ENCODE peak calls at places on chromosomes 4 and X, in eight cellular contexts. J, H, W, U, Z, A, P and C are unnamed samples.
A peak's percentile ranks its signal among the peaks of the same experiment; 100 is the strongest.

GRCh38 chrX:23554304-23554703 is 113.0 kb upstream of the PRDX4 start:
- DNase-seq in J (peak; percentile 53), H (no peak), W (no peak), U (peak; percentile 64), Z (no peak), A (no peak), P (no peak), C (no peak)

GRCh38 chr4:98341309-98341708 is 80.1 kb downstream of the RAP1GDS1 start:
- DNase-seq in J (peak; percentile 59), H (no peak), W (no peak), U (no peak), Z (no peak), A (no peak), P (no peak), C (no peak)

GRCh38 chr4:183828125-183828524 is 77.0 kb upstream of the STOX2 start:
- DNase-seq in J (no peak), H (no peak), W (no peak), U (no peak), Z (no peak), A (no peak), P (no peak), C (peak; percentile 11)

GRCh38 chrX:72735561-72735960 is 21.5 kb upstream of the PHKA1 start:
- DNase-seq in J (peak; percentile 20), H (no peak), W (no peak), U (no peak), Z (no peak), A (no peak), P (no peak), C (no peak)

GRCh38 chrX:16208601-16209000 is 41.3 kb downstream of the MAGEB17 start:
- DNase-seq in J (no peak), H (no peak), W (no peak), U (no peak), Z (no peak), A (no peak), P (no peak), C (no peak)

GRCh38 chrX:32780109-32780508 is 431.2 kb downstream of the DMD start:
- DNase-seq in J (no peak), H (no peak), W (no peak), U (no peak), Z (no peak), A (no peak), P (no peak), C (no peak)

GRCh38 chrX:80876877-80877276 is 67.2 kb upstream of the BRWD3 start:
- DNase-seq in J (peak; percentile 38), H (no peak), W (no peak), U (peak; percentile 12), Z (no peak), A (no peak), P (no peak), C (no peak)

GRCh38 chrX:45769919-45770582 is 569.4 kb upstream of the DIPK2B start:
- DNase-seq in J (peak; percentile 89), H (peak; percentile 43), W (peak; percentile 75), U (no peak), Z (no peak), A (no peak), P (peak; percentile 79), C (no peak)

GRCh38 chr4:7161721-7162214 is 30.6 kb upstream of the SORCS2 start:
- DNase-seq in J (peak; percentile 48), H (no peak), W (no peak), U (no peak), Z (no peak), A (no peak), P (peak; percentile 54), C (no peak)

GRCh38 chrX:11423362-11423818 is 130.2 kb downstream of the AMELX start:
- DNase-seq in J (peak; percentile 64), H (no peak), W (no peak), U (no peak), Z (no peak), A (no peak), P (no peak), C (no peak)

GRCh38 chr4:83219344-83219990 is 65.1 kb downstream of the COQ2 start:
- DNase-seq in J (peak; percentile 31), H (no peak), W (peak; percentile 57), U (no peak), Z (no peak), A (no peak), P (peak; percentile 87), C (no peak)

GRCh38 chrX:13069771-13070410 is 25.5 kb upstream of the FAM9C start:
- DNase-seq in J (peak; percentile 32), H (no peak), W (no peak), U (no peak), Z (no peak), A (no peak), P (no peak), C (no peak)

GRCh38 chrX:15310117-15310516 is 5.3 kb downstream of the ASB11 start:
- DNase-seq in J (peak; percentile 11), H (no peak), W (no peak), U (peak; percentile 50), Z (no peak), A (no peak), P (no peak), C (no peak)

GRCh38 chrX:136941396-136942337 is 61.1 kb upstream of the RBMX start:
- DNase-seq in J (no peak), H (no peak), W (no peak), U (no peak), Z (no peak), A (no peak), P (no peak), C (no peak)

GRCh38 chr4:150140774-150141400 is 62.6 kb downstream of the DCLK2 start:
- DNase-seq in J (peak; percentile 85), H (no peak), W (no peak), U (no peak), Z (no peak), A (no peak), P (no peak), C (no peak)

DNA sequence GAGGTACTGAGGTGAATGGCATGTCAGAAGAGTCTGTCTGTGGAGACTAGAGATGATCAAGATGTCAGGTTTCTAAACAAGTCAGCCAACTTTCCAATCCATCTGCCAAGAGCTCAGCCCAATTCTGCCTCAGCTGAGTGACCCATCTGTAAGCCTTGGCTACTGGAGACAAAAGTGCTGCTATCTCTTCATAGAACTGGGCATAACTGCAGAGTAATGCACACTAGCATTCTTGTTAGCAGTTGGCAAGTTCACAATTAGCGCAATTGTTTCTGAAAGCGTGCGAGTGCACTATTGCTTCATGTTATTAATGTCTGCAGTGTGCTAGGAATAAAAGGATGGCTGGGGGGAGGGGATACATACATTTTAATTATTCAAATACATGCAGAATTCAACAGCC is 32.9 kb upstream of the SH3D19 start:
- DNase-seq in J (no peak), H (no peak), W (no peak), U (no peak), Z (no peak), A (no peak), P (no peak), C (no peak)
- H3K27ac ChIP-seq in J (no peak overlapping the region), H (no peak overlapping the region), W (no peak overlapping the region), U (no peak overlapping the region), Z (no peak overlapping the region), A (no peak overlapping the region), P (no peak overlapping the region), C (peak overlapping the region; percentile 56)

GRCh38 chr4:121177238-121178137 is 13.4 kb upstream of the TNIP3 start:
- DNase-seq in J (no peak), H (no peak), W (no peak), U (no peak), Z (no peak), A (no peak), P (no peak), C (no peak)
- H3K27ac ChIP-seq in J (no peak overlapping the region), H (no peak overlapping the region), W (no peak overlapping the region), U (no peak overlapping the region), Z (no peak overlapping the region), A (peak overlapping the region; percentile 30), P (no peak overlapping the region), C (no peak overlapping the region)

DNA sequence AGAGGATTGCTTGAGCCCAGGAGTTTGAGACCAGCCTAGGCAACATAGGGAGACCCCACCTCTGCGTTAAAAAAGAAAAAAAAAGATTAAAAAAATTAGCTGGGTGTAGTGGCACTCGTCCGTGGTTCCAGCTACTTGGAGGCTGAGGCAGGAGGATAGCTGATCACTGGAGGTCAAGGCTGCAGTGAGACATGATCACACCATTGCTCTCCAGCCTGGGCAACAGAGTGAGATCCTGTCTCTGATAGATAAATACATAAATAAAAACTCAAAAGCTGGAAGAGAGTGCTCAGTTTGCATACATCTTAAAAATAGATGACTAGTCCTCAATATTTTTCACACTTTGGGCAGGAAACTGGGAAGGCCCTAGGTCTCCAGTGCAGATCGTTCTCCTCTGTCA is 54.1 kb downstream of the TMEM131L start:
- DNase-seq in J (no peak), H (no peak), W (no peak), U (no peak), Z (no peak), A (no peak), P (no peak), C (no peak)
- H3K27ac ChIP-seq in J (no peak overlapping the region), H (peak overlapping the region; percentile 18), W (no peak overlapping the region), U (no peak overlapping the region), Z (no peak overlapping the region), A (peak overlapping the region; percentile 68), P (no peak overlapping the region), C (no peak overlapping the region)

DNA sequence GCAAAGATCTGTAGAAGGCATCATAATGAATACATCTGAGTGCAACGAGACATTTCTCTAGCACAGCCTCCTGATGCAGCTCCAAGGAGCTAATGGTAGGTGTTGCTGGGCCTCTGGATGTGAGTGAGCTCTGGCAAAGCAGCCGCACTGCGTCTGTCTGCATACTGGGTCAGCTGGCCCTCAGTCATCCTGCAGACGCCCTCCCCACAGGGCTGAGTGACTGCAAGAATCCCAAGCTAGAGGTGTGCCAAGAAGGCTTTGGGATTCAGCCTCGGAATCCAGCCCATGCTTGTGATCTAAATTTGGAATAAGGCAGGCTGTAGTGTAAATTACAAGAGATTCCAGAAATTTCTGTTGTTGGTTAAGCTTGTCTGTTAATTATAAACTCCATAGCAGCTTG is 18.5 kb downstream of the HERC3 start:
- DNase-seq in J (peak; percentile 86), H (peak; percentile 56), W (no peak), U (no peak), Z (no peak), A (no peak), P (no peak), C (no peak)
- H3K27ac ChIP-seq in J (peak overlapping the region; percentile 96), H (peak overlapping the region; percentile 62), W (peak overlapping the region; percentile 19), U (no peak overlapping the region), Z (peak overlapping the region; percentile 100), A (peak overlapping the region; percentile 77), P (no peak overlapping the region), C (peak overlapping the region; percentile 28)